ENCODE peak calls at places on chromosomes 5 and 9, in six cellular contexts. One of them, this sample, is unnamed.

GRCh38 chr9:7879551-7880245 is 80.1 kb upstream of the DMAC1 start:
- DNase-seq in B cell: no peak
- DNase-seq in A172: peak; percentile 55
- DNase-seq in activated CD8-positive, alpha-beta memory T cell treated with anti-CD3 and anti-CD28 coated beads, Interleukin-2, amount 50 U/mL, for 4 hours: peak; percentile 22
- DNase-seq in substantia nigra: no peak
- DNase-seq in activated effector memory CD4-positive, alpha-beta T cell treated with Interleukin-2 at 50 U/mL for 16 hours: no peak
- DNase-seq in this sample: peak; percentile 2

GRCh38 chr5:71601222-71602026 is 14.3 kb downstream of the MCCC2 start:
- DNase-seq in B cell: peak; percentile 35
- DNase-seq in A172: peak; percentile 99
- DNase-seq in activated CD8-positive, alpha-beta memory T cell treated with anti-CD3 and anti-CD28 coated beads, Interleukin-2, amount 50 U/mL, for 4 hours: peak; percentile 67
- DNase-seq in substantia nigra: no peak
- DNase-seq in activated effector memory CD4-positive, alpha-beta T cell treated with Interleukin-2 at 50 U/mL for 16 hours: peak; percentile 66
- DNase-seq in this sample: peak; percentile 81

GRCh38 chr9:99531313-99531712 is 290.4 kb upstream of the NR4A3 start:
- DNase-seq in B cell: no peak
- DNase-seq in A172: no peak
- DNase-seq in activated CD8-positive, alpha-beta memory T cell treated with anti-CD3 and anti-CD28 coated beads, Interleukin-2, amount 50 U/mL, for 4 hours: no peak
- DNase-seq in substantia nigra: no peak
- DNase-seq in activated effector memory CD4-positive, alpha-beta T cell treated with Interleukin-2 at 50 U/mL for 16 hours: no peak
- DNase-seq in this sample: no peak

GRCh38 chr5:139664727-139665351 is 16.7 kb downstream of the CXXC5 start:
- DNase-seq in B cell: no peak
- DNase-seq in A172: no peak
- DNase-seq in activated CD8-positive, alpha-beta memory T cell treated with anti-CD3 and anti-CD28 coated beads, Interleukin-2, amount 50 U/mL, for 4 hours: no peak
- DNase-seq in substantia nigra: no peak
- DNase-seq in activated effector memory CD4-positive, alpha-beta T cell treated with Interleukin-2 at 50 U/mL for 16 hours: no peak
- DNase-seq in this sample: peak; percentile 55

GRCh38 chr5:39570418-39571027 is 145.7 kb upstream of the DAB2 start:
- DNase-seq in B cell: no peak
- DNase-seq in A172: peak; percentile 25
- DNase-seq in activated CD8-positive, alpha-beta memory T cell treated with anti-CD3 and anti-CD28 coated beads, Interleukin-2, amount 50 U/mL, for 4 hours: no peak
- DNase-seq in substantia nigra: no peak
- DNase-seq in activated effector memory CD4-positive, alpha-beta T cell treated with Interleukin-2 at 50 U/mL for 16 hours: no peak
- DNase-seq in this sample: no peak

GRCh38 chr5:82259172-82259800 is 18.9 kb downstream of the RPS23 start:
- DNase-seq in B cell: no peak
- DNase-seq in A172: no peak
- DNase-seq in activated CD8-positive, alpha-beta memory T cell treated with anti-CD3 and anti-CD28 coated beads, Interleukin-2, amount 50 U/mL, for 4 hours: no peak
- DNase-seq in substantia nigra: no peak
- DNase-seq in activated effector memory CD4-positive, alpha-beta T cell treated with Interleukin-2 at 50 U/mL for 16 hours: no peak
- DNase-seq in this sample: no peak

GRCh38 chr5:3026099-3026498 is 274.6 kb upstream of the IRX2 start:
- DNase-seq in B cell: no peak
- DNase-seq in A172: no peak
- DNase-seq in activated CD8-positive, alpha-beta memory T cell treated with anti-CD3 and anti-CD28 coated beads, Interleukin-2, amount 50 U/mL, for 4 hours: no peak
- DNase-seq in substantia nigra: no peak
- DNase-seq in activated effector memory CD4-positive, alpha-beta T cell treated with Interleukin-2 at 50 U/mL for 16 hours: no peak
- DNase-seq in this sample: no peak

GRCh38 chr9:83957029-83957513 is 22.9 kb downstream of the HNRNPK start:
- DNase-seq in B cell: no peak
- DNase-seq in A172: no peak
- DNase-seq in activated CD8-positive, alpha-beta memory T cell treated with anti-CD3 and anti-CD28 coated beads, Interleukin-2, amount 50 U/mL, for 4 hours: no peak
- DNase-seq in substantia nigra: no peak
- DNase-seq in activated effector memory CD4-positive, alpha-beta T cell treated with Interleukin-2 at 50 U/mL for 16 hours: no peak
- DNase-seq in this sample: no peak

GRCh38 chr5:101897914-101898313 is 398.2 kb downstream of the SLCO4C1 start:
- DNase-seq in B cell: no peak
- DNase-seq in A172: peak; percentile 20
- DNase-seq in activated CD8-positive, alpha-beta memory T cell treated with anti-CD3 and anti-CD28 coated beads, Interleukin-2, amount 50 U/mL, for 4 hours: no peak
- DNase-seq in substantia nigra: no peak
- DNase-seq in activated effector memory CD4-positive, alpha-beta T cell treated with Interleukin-2 at 50 U/mL for 16 hours: no peak
- DNase-seq in this sample: no peak

GRCh38 chr5:154522284-154522683 is 44.3 kb upstream of the HAND1 start:
- DNase-seq in B cell: no peak
- DNase-seq in A172: no peak
- DNase-seq in activated CD8-positive, alpha-beta memory T cell treated with anti-CD3 and anti-CD28 coated beads, Interleukin-2, amount 50 U/mL, for 4 hours: no peak
- DNase-seq in substantia nigra: no peak
- DNase-seq in activated effector memory CD4-positive, alpha-beta T cell treated with Interleukin-2 at 50 U/mL for 16 hours: no peak
- DNase-seq in this sample: no peak

GRCh38 chr5:142182840-142183239 is 74.3 kb downstream of the NDFIP1 start:
- DNase-seq in B cell: no peak
- DNase-seq in A172: no peak
- DNase-seq in activated CD8-positive, alpha-beta memory T cell treated with anti-CD3 and anti-CD28 coated beads, Interleukin-2, amount 50 U/mL, for 4 hours: no peak
- DNase-seq in substantia nigra: no peak
- DNase-seq in activated effector memory CD4-positive, alpha-beta T cell treated with Interleukin-2 at 50 U/mL for 16 hours: no peak
- DNase-seq in this sample: no peak

GRCh38 chr5:82149434-82149833 is 128.7 kb downstream of the RPS23 start:
- DNase-seq in B cell: no peak
- DNase-seq in A172: no peak
- DNase-seq in activated CD8-positive, alpha-beta memory T cell treated with anti-CD3 and anti-CD28 coated beads, Interleukin-2, amount 50 U/mL, for 4 hours: no peak
- DNase-seq in substantia nigra: no peak
- DNase-seq in activated effector memory CD4-positive, alpha-beta T cell treated with Interleukin-2 at 50 U/mL for 16 hours: no peak
- DNase-seq in this sample: no peak

GRCh38 chr5:129820-130219 is 37.9 kb downstream of the PLEKHG4B start:
- DNase-seq in B cell: no peak
- DNase-seq in A172: peak; percentile 68
- DNase-seq in activated CD8-positive, alpha-beta memory T cell treated with anti-CD3 and anti-CD28 coated beads, Interleukin-2, amount 50 U/mL, for 4 hours: no peak
- DNase-seq in substantia nigra: no peak
- DNase-seq in activated effector memory CD4-positive, alpha-beta T cell treated with Interleukin-2 at 50 U/mL for 16 hours: no peak
- DNase-seq in this sample: no peak

GRCh38 chr5:1343931-1344901 is 683 bp downstream of the CLPTM1L start:
- DNase-seq in B cell: peak; percentile 36
- DNase-seq in A172: no peak
- DNase-seq in activated CD8-positive, alpha-beta memory T cell treated with anti-CD3 and anti-CD28 coated beads, Interleukin-2, amount 50 U/mL, for 4 hours: peak; percentile 30
- DNase-seq in substantia nigra: no peak
- DNase-seq in activated effector memory CD4-positive, alpha-beta T cell treated with Interleukin-2 at 50 U/mL for 16 hours: no peak
- DNase-seq in this sample: peak; percentile 24

GRCh38 chr5:37495668-37496067 is 116.5 kb downstream of the WDR70 start:
- DNase-seq in B cell: no peak
- DNase-seq in A172: peak; percentile 81
- DNase-seq in activated CD8-positive, alpha-beta memory T cell treated with anti-CD3 and anti-CD28 coated beads, Interleukin-2, amount 50 U/mL, for 4 hours: no peak
- DNase-seq in substantia nigra: no peak
- DNase-seq in activated effector memory CD4-positive, alpha-beta T cell treated with Interleukin-2 at 50 U/mL for 16 hours: no peak
- DNase-seq in this sample: no peak

GRCh38 chr5:74394924-74395880 is 245.3 kb downstream of the ENC1 start:
- DNase-seq in B cell: no peak
- DNase-seq in A172: peak; percentile 14
- DNase-seq in activated CD8-positive, alpha-beta memory T cell treated with anti-CD3 and anti-CD28 coated beads, Interleukin-2, amount 50 U/mL, for 4 hours: no peak
- DNase-seq in substantia nigra: no peak
- DNase-seq in activated effector memory CD4-positive, alpha-beta T cell treated with Interleukin-2 at 50 U/mL for 16 hours: no peak
- DNase-seq in this sample: no peak

GRCh38 chr9:88661759-88662158 is 126.8 kb downstream of the NXNL2 start:
- DNase-seq in B cell: no peak
- DNase-seq in A172: peak; percentile 21
- DNase-seq in activated CD8-positive, alpha-beta memory T cell treated with anti-CD3 and anti-CD28 coated beads, Interleukin-2, amount 50 U/mL, for 4 hours: no peak
- DNase-seq in substantia nigra: no peak
- DNase-seq in activated effector memory CD4-positive, alpha-beta T cell treated with Interleukin-2 at 50 U/mL for 16 hours: no peak
- DNase-seq in this sample: no peak

GRCh38 chr9:69471433-69471832 is 146.4 kb downstream of the ENTREP1 start:
- DNase-seq in B cell: no peak
- DNase-seq in A172: no peak
- DNase-seq in activated CD8-positive, alpha-beta memory T cell treated with anti-CD3 and anti-CD28 coated beads, Interleukin-2, amount 50 U/mL, for 4 hours: no peak
- DNase-seq in substantia nigra: no peak
- DNase-seq in activated effector memory CD4-positive, alpha-beta T cell treated with Interleukin-2 at 50 U/mL for 16 hours: no peak
- DNase-seq in this sample: no peak

GRCh38 chr9:36823466-36823865 is 210.6 kb downstream of the PAX5 start:
- DNase-seq in B cell: no peak
- DNase-seq in A172: no peak
- DNase-seq in activated CD8-positive, alpha-beta memory T cell treated with anti-CD3 and anti-CD28 coated beads, Interleukin-2, amount 50 U/mL, for 4 hours: no peak
- DNase-seq in substantia nigra: no peak
- DNase-seq in activated effector memory CD4-positive, alpha-beta T cell treated with Interleukin-2 at 50 U/mL for 16 hours: no peak
- DNase-seq in this sample: no peak

GRCh38 chr9:20558609-20559016 is 63.7 kb downstream of the MLLT3 start:
- DNase-seq in B cell: no peak
- DNase-seq in A172: peak; percentile 73
- DNase-seq in activated CD8-positive, alpha-beta memory T cell treated with anti-CD3 and anti-CD28 coated beads, Interleukin-2, amount 50 U/mL, for 4 hours: peak; percentile 16
- DNase-seq in substantia nigra: no peak
- DNase-seq in activated effector memory CD4-positive, alpha-beta T cell treated with Interleukin-2 at 50 U/mL for 16 hours: no peak
- DNase-seq in this sample: no peak

GRCh38 chr9:70260007-70260443 is 1.2 kb downstream of the SMC5 start:
- DNase-seq in B cell: no peak
- DNase-seq in A172: no peak
- DNase-seq in activated CD8-positive, alpha-beta memory T cell treated with anti-CD3 and anti-CD28 coated beads, Interleukin-2, amount 50 U/mL, for 4 hours: no peak
- DNase-seq in substantia nigra: no peak
- DNase-seq in activated effector memory CD4-positive, alpha-beta T cell treated with Interleukin-2 at 50 U/mL for 16 hours: no peak
- DNase-seq in this sample: no peak

GRCh38 chr9:89601856-89602562 is 2.8 kb upstream of the GADD45G start:
- DNase-seq in B cell: no peak
- DNase-seq in A172: no peak
- DNase-seq in activated CD8-positive, alpha-beta memory T cell treated with anti-CD3 and anti-CD28 coated beads, Interleukin-2, amount 50 U/mL, for 4 hours: no peak
- DNase-seq in substantia nigra: no peak
- DNase-seq in activated effector memory CD4-positive, alpha-beta T cell treated with Interleukin-2 at 50 U/mL for 16 hours: no peak
- DNase-seq in this sample: no peak

GRCh38 chr9:18124760-18125159 is 349.2 kb upstream of the ADAMTSL1 start:
- DNase-seq in B cell: no peak
- DNase-seq in A172: peak; percentile 27
- DNase-seq in activated CD8-positive, alpha-beta memory T cell treated with anti-CD3 and anti-CD28 coated beads, Interleukin-2, amount 50 U/mL, for 4 hours: no peak
- DNase-seq in substantia nigra: no peak
- DNase-seq in activated effector memory CD4-positive, alpha-beta T cell treated with Interleukin-2 at 50 U/mL for 16 hours: no peak
- DNase-seq in this sample: no peak

GRCh38 chr5:171309526-171310333 is 682 bp downstream of the TLX3 start:
- DNase-seq in B cell: peak; percentile 50
- DNase-seq in A172: no peak
- DNase-seq in activated CD8-positive, alpha-beta memory T cell treated with anti-CD3 and anti-CD28 coated beads, Interleukin-2, amount 50 U/mL, for 4 hours: no peak
- DNase-seq in substantia nigra: no peak
- DNase-seq in activated effector memory CD4-positive, alpha-beta T cell treated with Interleukin-2 at 50 U/mL for 16 hours: no peak
- DNase-seq in this sample: no peak

GRCh38 chr9:14219865-14220655 is 93.9 kb downstream of the NFIB start:
- DNase-seq in B cell: no peak
- DNase-seq in A172: no peak
- DNase-seq in activated CD8-positive, alpha-beta memory T cell treated with anti-CD3 and anti-CD28 coated beads, Interleukin-2, amount 50 U/mL, for 4 hours: no peak
- DNase-seq in substantia nigra: no peak
- DNase-seq in activated effector memory CD4-positive, alpha-beta T cell treated with Interleukin-2 at 50 U/mL for 16 hours: no peak
- DNase-seq in this sample: peak; percentile 19

GRCh38 chr9:110933350-110934001 is 104.8 kb downstream of the LPAR1 start:
- DNase-seq in B cell: no peak
- DNase-seq in A172: no peak
- DNase-seq in activated CD8-positive, alpha-beta memory T cell treated with anti-CD3 and anti-CD28 coated beads, Interleukin-2, amount 50 U/mL, for 4 hours: no peak
- DNase-seq in substantia nigra: no peak
- DNase-seq in activated effector memory CD4-positive, alpha-beta T cell treated with Interleukin-2 at 50 U/mL for 16 hours: no peak
- DNase-seq in this sample: no peak